ENCODE peak calls at places on chromosome 7, in six cellular contexts. One of them, this sample, is unnamed.
A peak's percentile ranks its signal among the peaks of the same experiment; 100 is the strongest.

GRCh38 chr7:91351374-91351773 is 87.1 kb downstream of the FZD1 start:
- DNase-seq in AG04449: no peak
- DNase-seq in T-helper 22 cell: no peak
- DNase-seq in NT2/D1: no peak
- DNase-seq in NCI-H2171 treated with DMSO at 0.1 percent for 48 hours: no peak
- DNase-seq in SW480: peak; percentile 65
- DNase-seq in this sample: no peak

GRCh38 chr7:954330-955238 is at the start of gene ADAP1:
- DNase-seq in NCI-H2171 treated with DMSO at 0.1 percent for 48 hours: no peak
- DNase-seq in T-helper 22 cell: no peak
- DNase-seq in SW480: peak; percentile 64
- DNase-seq in NT2/D1: no peak
- DNase-seq in AG04449: no peak
- DNase-seq in this sample: no peak

GRCh38 chr7:50497068-50497642 is 47.0 kb upstream of the FIGNL1 start:
- DNase-seq in AG04449: no peak
- DNase-seq in SW480: no peak
- DNase-seq in T-helper 22 cell: no peak
- DNase-seq in NCI-H2171 treated with DMSO at 0.1 percent for 48 hours: no peak
- DNase-seq in NT2/D1: no peak
- DNase-seq in this sample: no peak

GRCh38 chr7:138352570-138353461 is 107.2 kb upstream of the TRIM24 start:
- DNase-seq in NT2/D1: no peak
- DNase-seq in T-helper 22 cell: no peak
- DNase-seq in SW480: no peak
- DNase-seq in NCI-H2171 treated with DMSO at 0.1 percent for 48 hours: no peak
- DNase-seq in AG04449: no peak
- DNase-seq in this sample: no peak

GRCh38 chr7:170551-171363 is 21.6 kb upstream of the FAM20C start:
- DNase-seq in AG04449: no peak
- DNase-seq in T-helper 22 cell: no peak
- DNase-seq in NCI-H2171 treated with DMSO at 0.1 percent for 48 hours: no peak
- DNase-seq in SW480: no peak
- DNase-seq in NT2/D1: no peak
- DNase-seq in this sample: no peak

GRCh38 chr7:43572516-43573049 is 10.3 kb upstream of the STK17A start:
- DNase-seq in NCI-H2171 treated with DMSO at 0.1 percent for 48 hours: no peak
- DNase-seq in NT2/D1: no peak
- DNase-seq in AG04449: peak; percentile 100
- DNase-seq in T-helper 22 cell: no peak
- DNase-seq in SW480: peak; percentile 97
- DNase-seq in this sample: no peak

GRCh38 chr7:57201021-57201894 is 69.0 kb upstream of the ZNF479 start:
- DNase-seq in NT2/D1: no peak
- DNase-seq in NCI-H2171 treated with DMSO at 0.1 percent for 48 hours: no peak
- DNase-seq in AG04449: no peak
- DNase-seq in T-helper 22 cell: no peak
- DNase-seq in SW480: no peak
- DNase-seq in this sample: peak; percentile 71

GRCh38 chr7:81284576-81284975 is 365.7 kb upstream of the SEMA3C start:
- DNase-seq in NT2/D1: no peak
- DNase-seq in SW480: no peak
- DNase-seq in T-helper 22 cell: no peak
- DNase-seq in NCI-H2171 treated with DMSO at 0.1 percent for 48 hours: no peak
- DNase-seq in AG04449: peak; percentile 12
- DNase-seq in this sample: no peak

GRCh38 chr7:145064114-145064513 is 228.3 kb upstream of the TPK1 start:
- DNase-seq in SW480: no peak
- DNase-seq in T-helper 22 cell: no peak
- DNase-seq in AG04449: no peak
- DNase-seq in NCI-H2171 treated with DMSO at 0.1 percent for 48 hours: no peak
- DNase-seq in NT2/D1: no peak
- DNase-seq in this sample: no peak

GRCh38 chr7:86558680-86559079 is 85.0 kb upstream of the GRM3 start:
- DNase-seq in T-helper 22 cell: no peak
- DNase-seq in NCI-H2171 treated with DMSO at 0.1 percent for 48 hours: no peak
- DNase-seq in AG04449: no peak
- DNase-seq in SW480: no peak
- DNase-seq in NT2/D1: no peak
- DNase-seq in this sample: no peak

GRCh38 chr7:81482600-81483186 is 287.2 kb downstream of the HGF start:
- DNase-seq in NT2/D1: no peak
- DNase-seq in NCI-H2171 treated with DMSO at 0.1 percent for 48 hours: peak; percentile 66
- DNase-seq in T-helper 22 cell: no peak
- DNase-seq in SW480: peak; percentile 71
- DNase-seq in AG04449: no peak
- DNase-seq in this sample: no peak

GRCh38 chr7:156680281-156680680 is 39.7 kb downstream of the RNF32 start:
- DNase-seq in AG04449: peak; percentile 9
- DNase-seq in NT2/D1: no peak
- DNase-seq in NCI-H2171 treated with DMSO at 0.1 percent for 48 hours: no peak
- DNase-seq in SW480: no peak
- DNase-seq in T-helper 22 cell: no peak
- DNase-seq in this sample: no peak

GRCh38 chr7:5390918-5391317 is 32.7 kb downstream of the TNRC18 start:
- DNase-seq in T-helper 22 cell: no peak
- DNase-seq in SW480: no peak
- DNase-seq in NT2/D1: no peak
- DNase-seq in NCI-H2171 treated with DMSO at 0.1 percent for 48 hours: no peak
- DNase-seq in AG04449: no peak
- DNase-seq in this sample: no peak

GRCh38 chr7:141464551-141464950 is 86.7 kb upstream of the AGK start:
- DNase-seq in T-helper 22 cell: no peak
- DNase-seq in NCI-H2171 treated with DMSO at 0.1 percent for 48 hours: no peak
- DNase-seq in AG04449: no peak
- DNase-seq in SW480: no peak
- DNase-seq in NT2/D1: no peak
- DNase-seq in this sample: no peak

GRCh38 chr7:151752816-151753600 is 123.9 kb downstream of the PRKAG2 start:
- DNase-seq in SW480: no peak
- DNase-seq in AG04449: no peak
- DNase-seq in NT2/D1: no peak
- DNase-seq in T-helper 22 cell: no peak
- DNase-seq in NCI-H2171 treated with DMSO at 0.1 percent for 48 hours: no peak
- DNase-seq in this sample: no peak

GRCh38 chr7:44379366-44380178 is 54.2 kb upstream of the CAMK2B start:
- DNase-seq in NT2/D1: no peak
- DNase-seq in AG04449: no peak
- DNase-seq in T-helper 22 cell: no peak
- DNase-seq in NCI-H2171 treated with DMSO at 0.1 percent for 48 hours: no peak
- DNase-seq in SW480: peak; percentile 34
- DNase-seq in this sample: peak; percentile 57

GRCh38 chr7:45435846-45436245 is 138.3 kb upstream of the ADCY1 start:
- DNase-seq in T-helper 22 cell: no peak
- DNase-seq in NT2/D1: no peak
- DNase-seq in AG04449: no peak
- DNase-seq in NCI-H2171 treated with DMSO at 0.1 percent for 48 hours: no peak
- DNase-seq in SW480: peak; percentile 89
- DNase-seq in this sample: no peak

GRCh38 chr7:19463581-19463980 is 245.3 kb downstream of the POLR1F start:
- DNase-seq in T-helper 22 cell: no peak
- DNase-seq in NCI-H2171 treated with DMSO at 0.1 percent for 48 hours: no peak
- DNase-seq in NT2/D1: no peak
- DNase-seq in SW480: no peak
- DNase-seq in AG04449: no peak
- DNase-seq in this sample: no peak

GRCh38 chr7:80463272-80463920 is 48.5 kb downstream of the GNAT3 start:
- DNase-seq in NT2/D1: no peak
- DNase-seq in SW480: no peak
- DNase-seq in NCI-H2171 treated with DMSO at 0.1 percent for 48 hours: no peak
- DNase-seq in AG04449: no peak
- DNase-seq in T-helper 22 cell: no peak
- DNase-seq in this sample: no peak

GRCh38 chr7:91473619-91474018 is 209.4 kb downstream of the FZD1 start:
- DNase-seq in NCI-H2171 treated with DMSO at 0.1 percent for 48 hours: no peak
- DNase-seq in NT2/D1: no peak
- DNase-seq in AG04449: no peak
- DNase-seq in SW480: no peak
- DNase-seq in T-helper 22 cell: no peak
- DNase-seq in this sample: no peak

GRCh38 chr7:7157177-7157886 is 25.0 kb upstream of the C1GALT1 start:
- DNase-seq in T-helper 22 cell: peak; percentile 27
- DNase-seq in NCI-H2171 treated with DMSO at 0.1 percent for 48 hours: no peak
- DNase-seq in AG04449: peak; percentile 76
- DNase-seq in SW480: peak; percentile 93
- DNase-seq in NT2/D1: no peak
- DNase-seq in this sample: no peak

GRCh38 chr7:40231796-40232195 is 97.0 kb downstream of the SUGCT start:
- DNase-seq in NCI-H2171 treated with DMSO at 0.1 percent for 48 hours: no peak
- DNase-seq in AG04449: no peak
- DNase-seq in T-helper 22 cell: no peak
- DNase-seq in SW480: no peak
- DNase-seq in NT2/D1: no peak
- DNase-seq in this sample: no peak

GRCh38 chr7:105846404-105846803 is 30.0 kb downstream of the ATXN7L1 start:
- DNase-seq in NT2/D1: no peak
- DNase-seq in NCI-H2171 treated with DMSO at 0.1 percent for 48 hours: no peak
- DNase-seq in SW480: no peak
- DNase-seq in AG04449: no peak
- DNase-seq in T-helper 22 cell: no peak
- DNase-seq in this sample: no peak

GRCh38 chr7:158825628-158826289 is 3.5 kb downstream of the ESYT2 start:
- DNase-seq in AG04449: no peak
- DNase-seq in T-helper 22 cell: no peak
- DNase-seq in NT2/D1: no peak
- DNase-seq in NCI-H2171 treated with DMSO at 0.1 percent for 48 hours: no peak
- DNase-seq in SW480: no peak
- DNase-seq in this sample: no peak

GRCh38 chr7:142445019-142445686 is 187.3 kb upstream of the PRSS58 start:
- DNase-seq in NCI-H2171 treated with DMSO at 0.1 percent for 48 hours: no peak
- DNase-seq in AG04449: no peak
- DNase-seq in SW480: no peak
- DNase-seq in T-helper 22 cell: no peak
- DNase-seq in NT2/D1: peak; percentile 16
- DNase-seq in this sample: no peak

GRCh38 chr7:37045786-37046185 is 321.5 kb upstream of the AOAH start:
- DNase-seq in SW480: no peak
- DNase-seq in NCI-H2171 treated with DMSO at 0.1 percent for 48 hours: no peak
- DNase-seq in T-helper 22 cell: no peak
- DNase-seq in AG04449: no peak
- DNase-seq in NT2/D1: no peak
- DNase-seq in this sample: no peak

GRCh38 chr7:91953618-91954017 is 13.0 kb downstream of the AKAP9 start:
- DNase-seq in SW480: no peak
- DNase-seq in AG04449: no peak
- DNase-seq in NCI-H2171 treated with DMSO at 0.1 percent for 48 hours: no peak
- DNase-seq in T-helper 22 cell: no peak
- DNase-seq in NT2/D1: no peak
- DNase-seq in this sample: no peak

GRCh38 chr7:111560773-111561658 is 1.3 kb downstream of the IMMP2L start:
- DNase-seq in NT2/D1: no peak
- DNase-seq in SW480: peak; percentile 14
- DNase-seq in T-helper 22 cell: no peak
- DNase-seq in NCI-H2171 treated with DMSO at 0.1 percent for 48 hours: no peak
- DNase-seq in AG04449: no peak
- DNase-seq in this sample: no peak

GRCh38 chr7:2029211-2029905 is 203.4 kb downstream of the MAD1L1 start:
- DNase-seq in T-helper 22 cell: no peak
- DNase-seq in NT2/D1: no peak
- DNase-seq in SW480: no peak
- DNase-seq in AG04449: no peak
- DNase-seq in NCI-H2171 treated with DMSO at 0.1 percent for 48 hours: peak; percentile 49
- DNase-seq in this sample: peak; percentile 26

GRCh38 chr7:84675633-84676034 is 481.0 kb upstream of the SEMA3A start:
- DNase-seq in NT2/D1: no peak
- DNase-seq in T-helper 22 cell: no peak
- DNase-seq in AG04449: no peak
- DNase-seq in NCI-H2171 treated with DMSO at 0.1 percent for 48 hours: peak; percentile 38
- DNase-seq in SW480: no peak
- DNase-seq in this sample: no peak

GRCh38 chr7:6271694-6272371 is 591 bp downstream of the CYTH3 start:
- DNase-seq in SW480: peak; percentile 39
- DNase-seq in NCI-H2171 treated with DMSO at 0.1 percent for 48 hours: peak; percentile 60
- DNase-seq in NT2/D1: no peak
- DNase-seq in T-helper 22 cell: no peak
- DNase-seq in AG04449: no peak
- DNase-seq in this sample: peak; percentile 89

This sample was measured in mesenteric fat pad.